ENCODE peak calls at places on chromosomes 5 and 9, in five cellular contexts. M, Q, A, S and I are unnamed samples.
A peak's percentile ranks its signal among the peaks of the same experiment; 100 is the strongest.

GRCh38 chr9:34744295-34745221 is 34.6 kb upstream of the CCL21 start:
- DNase-seq in M (peak; percentile 76), Q (peak; percentile 89), A (no peak), S (no peak), I (no peak)

GRCh38 chr5:490116-491094 is 33.8 kb downstream of the SLC9A3 start:
- DNase-seq in M (no peak), Q (no peak), A (no peak), S (no peak), I (no peak)

GRCh38 chr9:89226076-89226475 is 47.5 kb upstream of the SHC3 start:
- DNase-seq in M (no peak), Q (no peak), A (peak; percentile 69), S (no peak), I (no peak)

GRCh38 chr5:69416699-69417098 is 1.8 kb downstream of the MARVELD2 start:
- DNase-seq in M (no peak), Q (no peak), A (no peak), S (no peak), I (no peak)

GRCh38 chr5:54646285-54647101 is 128.9 kb downstream of the SNX18 start:
- DNase-seq in M (peak; percentile 63), Q (no peak), A (peak; percentile 44), S (peak; percentile 84), I (no peak)

GRCh38 chr9:8329561-8330283 is 530.1 kb upstream of the DMAC1 start:
- DNase-seq in M (no peak), Q (no peak), A (peak; percentile 14), S (no peak), I (no peak)

GRCh38 chr9:137138058-137138697 is 776 bp upstream of the GRIN1 start:
- DNase-seq in M (no peak), Q (no peak), A (peak; percentile 77), S (no peak), I (no peak)

GRCh38 chr5:54285573-54286124 is 24.7 kb downstream of the ARL15 start:
- DNase-seq in M (no peak), Q (no peak), A (no peak), S (no peak), I (no peak)

GRCh38 chr5:82403026-82403425 is 124.9 kb upstream of the RPS23 start:
- DNase-seq in M (no peak), Q (no peak), A (no peak), S (no peak), I (no peak)

GRCh38 chr9:114786251-114786650 is 19.6 kb downstream of the TNFSF15 start:
- DNase-seq in M (no peak), Q (no peak), A (no peak), S (no peak), I (no peak)

GRCh38 chr5:78647838-78648358 is 674 bp downstream of the LHFPL2 start:
- DNase-seq in M (peak; percentile 45), Q (no peak), A (peak; percentile 49), S (no peak), I (peak; percentile 59)

GRCh38 chr5:113262674-113263073 is 172.1 kb downstream of the TSSK1B start:
- DNase-seq in M (no peak), Q (no peak), A (no peak), S (no peak), I (no peak)

GRCh38 chr9:127803507-127804352 is 1.0 kb downstream of the FPGS start:
- DNase-seq in M (peak; percentile 84), Q (peak; percentile 60), A (no peak), S (peak; percentile 39), I (no peak)

DNA sequence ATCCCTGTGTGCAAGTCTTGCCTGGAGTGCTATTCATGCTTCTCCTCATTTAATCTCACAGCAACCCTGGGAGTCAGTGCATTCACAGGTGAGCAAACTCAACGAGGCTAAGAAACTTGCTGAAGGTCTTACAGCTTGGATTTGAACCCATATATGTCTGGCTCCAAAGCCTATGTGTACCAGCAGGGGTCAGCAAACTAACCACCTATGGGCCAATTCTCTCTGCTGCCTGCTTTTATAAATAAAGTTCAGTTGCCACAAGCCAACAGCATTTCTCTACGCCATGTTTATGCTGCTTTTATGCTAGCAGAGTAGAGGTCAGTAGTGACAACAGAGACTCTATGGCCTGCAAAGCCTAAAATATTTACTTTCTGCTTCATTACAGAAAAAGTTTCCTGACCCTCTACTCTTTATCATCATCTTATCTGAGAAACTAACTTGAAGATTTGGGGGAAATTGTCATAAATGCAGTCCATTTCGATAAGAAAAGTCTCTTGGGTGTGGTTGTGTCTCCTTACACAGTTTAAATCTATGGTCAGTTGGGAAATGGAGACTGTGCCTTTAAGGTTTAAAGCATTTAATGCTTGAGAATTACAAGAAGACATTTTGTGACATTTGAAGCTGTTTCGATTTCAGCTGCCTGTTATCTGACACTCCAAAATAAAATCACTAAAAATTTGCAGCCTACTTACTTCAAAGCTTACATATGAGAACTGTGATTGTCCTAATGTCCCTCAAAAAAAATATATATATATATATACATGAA is 137.7 kb downstream of the PRELID2 start:
- DNase-seq in M (no peak), Q (no peak), A (peak; percentile 22), S (no peak), I (peak; percentile 29)
- TF ChIP-seq CTCF in M (peak; percentile 50), Q (peak; percentile 69), A (peak; percentile 46), S (no peak), I (peak; percentile 44)

GRCh38 chr9:37663926-37664325 is 13.2 kb downstream of the FRMPD1 start:
- DNase-seq in M (no peak), Q (no peak), A (no peak), S (no peak), I (no peak)

GRCh38 chr9:37669232-37669631 is 18.5 kb downstream of the FRMPD1 start:
- DNase-seq in M (no peak), Q (no peak), A (peak; percentile 35), S (no peak), I (no peak)

GRCh38 chr9:37667706-37668672 is 17.2 kb downstream of the FRMPD1 start:
- DNase-seq in M (no peak), Q (no peak), A (peak; percentile 62), S (no peak), I (peak; percentile 18)
- TF ChIP-seq CTCF in M (no peak), Q (no peak), A (no peak), S (no peak), I (no peak)

DNA sequence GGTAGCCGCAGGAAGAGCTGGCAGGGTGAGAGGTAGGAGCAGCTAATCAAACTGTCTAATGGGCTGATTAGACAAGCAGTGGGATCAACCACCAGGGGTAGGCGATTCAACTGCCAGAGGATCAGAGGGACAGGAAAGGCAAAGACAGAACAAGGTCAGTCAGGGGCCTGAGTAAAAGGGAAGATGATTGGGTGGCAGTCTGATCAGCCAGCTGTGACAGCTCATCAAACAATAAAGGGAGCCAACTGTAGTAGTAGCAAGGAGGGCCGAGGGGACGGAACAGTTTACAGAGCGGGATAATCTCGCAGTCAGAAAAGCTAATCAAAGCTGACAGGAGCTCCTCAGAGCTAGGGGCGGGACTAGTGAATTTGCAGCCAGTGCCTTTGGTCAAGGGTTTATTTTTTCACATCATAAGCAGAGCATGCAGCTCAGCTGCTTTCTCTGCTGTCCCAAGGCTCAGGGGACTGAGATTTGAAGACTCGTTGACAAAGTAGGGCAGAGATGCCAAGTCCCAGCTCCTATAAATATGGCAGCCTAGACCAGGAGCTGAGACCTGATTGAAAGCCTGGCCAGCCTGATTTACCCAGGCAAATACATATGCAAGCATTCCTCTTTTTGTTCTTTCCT is 418.2 kb downstream of the GABRG2 start:
- DNase-seq in M (no peak), Q (no peak), A (no peak), S (no peak), I (no peak)
- TF ChIP-seq CTCF in M (no peak), Q (no peak), A (no peak), S (no peak), I (no peak)

DNA sequence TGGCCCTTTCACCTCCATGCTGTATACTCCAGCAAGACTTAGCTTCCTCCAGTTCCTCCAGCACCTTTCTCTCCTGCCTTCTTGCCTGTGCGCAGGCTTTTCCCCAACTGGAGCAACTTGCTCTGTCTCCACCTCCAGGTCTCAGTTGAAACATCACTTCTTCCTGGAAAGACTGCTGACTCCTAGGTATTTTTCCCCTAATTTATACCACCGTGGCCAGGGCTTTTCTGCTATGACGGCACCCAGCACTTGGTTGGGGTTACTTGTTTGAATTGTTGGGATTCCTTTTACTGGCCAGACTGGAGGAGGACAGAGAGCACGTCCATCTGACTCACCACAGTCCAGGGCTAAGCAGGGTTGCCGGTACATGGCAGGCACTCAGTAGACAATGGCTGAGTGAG is 67.5 kb downstream of the KCNIP1 start:
- DNase-seq in M (no peak), Q (no peak), A (no peak), S (no peak), I (no peak)
- TF ChIP-seq CTCF in M (no peak), Q (peak; percentile 11), A (no peak), S (no peak), I (no peak)

GRCh38 chr5:174834081-174834480 is 109.7 kb downstream of the MSX2 start:
- DNase-seq in M (no peak), Q (no peak), A (no peak), S (no peak), I (no peak)

GRCh38 chr5:174843263-174844250 is 119.2 kb downstream of the MSX2 start:
- DNase-seq in M (no peak), Q (no peak), A (no peak), S (no peak), I (no peak)

GRCh38 chr5:174840435-174840834 is 116.1 kb downstream of the MSX2 start:
- DNase-seq in M (no peak), Q (no peak), A (no peak), S (no peak), I (no peak)

GRCh38 chr5:174839196-174839595 is 114.8 kb downstream of the MSX2 start:
- DNase-seq in M (no peak), Q (no peak), A (no peak), S (no peak), I (no peak)

GRCh38 chr5:174837919-174838902 is 113.8 kb downstream of the MSX2 start:
- DNase-seq in M (peak; percentile 24), Q (peak; percentile 0), A (peak; percentile 54), S (no peak), I (peak; percentile 6)
- TF ChIP-seq CTCF in M (peak; percentile 15), Q (peak; percentile 25), A (peak; percentile 25), S (no peak), I (no peak)

GRCh38 chr5:148729182-148729581 is 74.9 kb upstream of the HTR4 start:
- DNase-seq in M (no peak), Q (no peak), A (no peak), S (no peak), I (no peak)
- TF ChIP-seq CTCF in M (no peak), Q (peak; percentile 30), A (no peak), S (no peak), I (no peak)

DNA sequence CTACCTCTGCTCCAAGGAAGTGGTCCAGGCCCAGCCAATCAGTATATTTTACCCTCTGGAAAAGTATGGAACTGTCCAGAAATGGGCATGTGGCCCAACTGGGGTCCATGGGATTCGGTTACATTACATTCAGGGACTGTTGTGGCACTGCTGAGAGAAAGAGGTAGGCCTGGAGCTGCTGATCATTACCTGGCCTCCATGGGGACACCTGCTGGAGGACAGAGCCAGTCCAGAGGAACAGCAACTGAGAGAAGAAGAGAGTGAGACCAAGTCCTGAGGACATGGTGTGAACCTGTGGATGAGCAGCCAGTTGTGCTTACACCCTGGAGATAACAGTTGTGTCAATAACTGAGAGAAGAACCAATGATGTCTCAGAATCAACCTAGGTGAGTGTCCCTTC is 48.2 kb downstream of the HMHB1 start:
- DNase-seq in M (no peak), Q (no peak), A (no peak), S (no peak), I (no peak)
- TF ChIP-seq CTCF in M (no peak), Q (peak; percentile 37), A (no peak), S (no peak), I (no peak)